ENCODE peak calls at places on chromosome 21, in nine cellular contexts. O, R, D, A, E, Z, I, J and M are unnamed samples.

GRCh38 chr21:46110499-46111192 is 12.7 kb downstream of the COL6A2 start:
- DNase-seq in O (peak), R (no peak), D (no peak), A (no peak), E (peak), Z (no peak), I (peak), J (peak), M (peak)

GRCh38 chr21:46071082-46071481 is 26.8 kb upstream of the COL6A2 start:
- DNase-seq in O (peak), R (no peak), D (no peak), A (no peak), E (peak), Z (no peak), I (peak), J (no peak), M (peak)

GRCh38 chr21:42964086-42964485 is 10.3 kb upstream of the PKNOX1 start:
- DNase-seq in O (no peak), R (no peak), D (no peak), A (no peak), E (no peak), Z (no peak), I (no peak), J (no peak), M (no peak)

GRCh38 chr21:45006536-45007079 is 66.8 kb downstream of the SLX9 start:
- DNase-seq in O (no peak), R (no peak), D (no peak), A (no peak), E (no peak), Z (no peak), I (no peak), J (no peak), M (no peak)

GRCh38 chr21:43734830-43735229 is 15.9 kb downstream of the PDXK start:
- DNase-seq in O (no peak), R (no peak), D (no peak), A (no peak), E (no peak), Z (no peak), I (no peak), J (no peak), M (peak)

GRCh38 chr21:14876464-14876863 is 188.3 kb downstream of the NRIP1 start:
- DNase-seq in O (no peak), R (no peak), D (no peak), A (no peak), E (no peak), Z (no peak), I (no peak), J (no peak), M (peak)

GRCh38 chr21:35376406-35377135 is 327.5 kb upstream of the RUNX1 start:
- DNase-seq in O (no peak), R (no peak), D (no peak), A (no peak), E (no peak), Z (no peak), I (no peak), J (no peak), M (no peak)

GRCh38 chr21:14482165-14482564 is 64.0 kb downstream of the SAMSN1 start:
- DNase-seq in O (no peak), R (no peak), D (no peak), A (no peak), E (no peak), Z (peak), I (no peak), J (no peak), M (no peak)

GRCh38 chr21:35648512-35648911 is 411.8 kb downstream of the SETD4 start:
- DNase-seq in O (no peak), R (peak), D (no peak), A (no peak), E (no peak), Z (no peak), I (no peak), J (no peak), M (no peak)

GRCh38 chr21:43987509-43987908 is 24.6 kb upstream of the TRAPPC10 start:
- DNase-seq in O (no peak), R (no peak), D (no peak), A (no peak), E (no peak), Z (no peak), I (no peak), J (no peak), M (no peak)

GRCh38 chr21:18620421-18620820 is 216.8 kb upstream of the TMPRSS15 start:
- DNase-seq in O (no peak), R (peak), D (no peak), A (no peak), E (no peak), Z (no peak), I (no peak), J (no peak), M (no peak)

GRCh38 chr21:38965910-38966504 is 160.3 kb downstream of the ETS2 start:
- DNase-seq in O (peak), R (peak), D (peak), A (no peak), E (peak), Z (no peak), I (no peak), J (no peak), M (peak)